ENCODE peak calls at places on chromosomes 11 and 22, in five cellular contexts. X, U, D, T and A are unnamed samples.

GRCh38 chr11:29261831-29262230 is 755.0 kb downstream of the KCNA4 start:
- DNase-seq in X (no peak), U (no peak), D (no peak), T (no peak), A (no peak)

GRCh38 chr22:35353318-35353717 is 27.6 kb upstream of the HMOX1 start:
- DNase-seq in X (no peak), U (no peak), D (no peak), T (no peak), A (no peak)

GRCh38 chr22:27809226-27809625 is 7.7 kb upstream of the MN1 start:
- DNase-seq in X (no peak), U (no peak), D (no peak), T (no peak), A (no peak)

GRCh38 chr11:100830295-100830694 is 143.2 kb downstream of the ARHGAP42 start:
- DNase-seq in X (no peak), U (no peak), D (no peak), T (no peak), A (no peak)

GRCh38 chr11:90774727-90775572 is 552.1 kb upstream of the CHORDC1 start:
- DNase-seq in X (no peak), U (no peak), D (no peak), T (peak; percentile 38), A (no peak)

GRCh38 chr11:2483426-2483825 is 38.6 kb downstream of the KCNQ1 start:
- DNase-seq in X (no peak), U (no peak), D (no peak), T (no peak), A (no peak)

GRCh38 chr22:36397081-36397766 is 9.5 kb upstream of the MYH9 start:
- DNase-seq in X (no peak), U (no peak), D (no peak), T (no peak), A (no peak)

GRCh38 chr22:49404576-49405199 is 423.0 kb downstream of the BRD1 start:
- DNase-seq in X (no peak), U (no peak), D (no peak), T (peak; percentile 47), A (no peak)

GRCh38 chr11:126475627-126475991 is 120.1 kb downstream of the ST3GAL4 start:
- DNase-seq in X (no peak), U (no peak), D (no peak), T (no peak), A (no peak)

GRCh38 chr11:36558511-36559413 is 9.0 kb upstream of the RAG1 start:
- DNase-seq in X (no peak), U (no peak), D (no peak), T (no peak), A (no peak)

GRCh38 chr11:111417766-111418435 is 38.8 kb upstream of the POU2AF1 start:
- DNase-seq in X (no peak), U (no peak), D (no peak), T (no peak), A (no peak)

GRCh38 chr11:61027141-61027840 is 55.8 kb downstream of the CD6 start:
- DNase-seq in X (no peak), U (no peak), D (no peak), T (peak; percentile 78), A (no peak)

GRCh38 chr11:396511-396947 is 2.5 kb downstream of the PKP3 start:
- DNase-seq in X (peak; percentile 48), U (no peak), D (no peak), T (no peak), A (no peak)

GRCh38 chr22:22767876-22768602 is 119.6 kb upstream of the IGLL5 start:
- DNase-seq in X (no peak), U (no peak), D (no peak), T (no peak), A (no peak)

GRCh38 chr11:8301622-8302021 is 37.9 kb upstream of the LMO1 start:
- DNase-seq in X (no peak), U (no peak), D (no peak), T (no peak), A (no peak)

GRCh38 chr11:111439905-111440304 is 60.8 kb upstream of the POU2AF1 start:
- DNase-seq in X (no peak), U (no peak), D (no peak), T (no peak), A (no peak)

GRCh38 chr22:39428597-39429071 is 28.2 kb upstream of the MGAT3 start:
- DNase-seq in X (no peak), U (no peak), D (no peak), T (no peak), A (no peak)

GRCh38 chr11:9002920-9003572 is 755 bp downstream of the NRIP3 start:
- DNase-seq in X (no peak), U (peak; percentile 22), D (no peak), T (peak; percentile 66), A (no peak)

GRCh38 chr11:118491041-118491440 is 36.2 kb upstream of the TTC36 start:
- DNase-seq in X (no peak), U (no peak), D (no peak), T (no peak), A (no peak)

GRCh38 chr11:130439160-130439519 is 9.3 kb upstream of the ADAMTS15 start:
- DNase-seq in X (no peak), U (no peak), D (no peak), T (no peak), A (no peak)